ENCODE peak calls at places on chromosomes 3 and 15, in seven cellular contexts. W is HepG2, J is HCT116, C is hepatocyte, P is neural progenitor cell, R is GM23338, O is fibroblast of lung. L is an unnamed sample.

GRCh38 chr3:32374788-32375595 is 16.7 kb upstream of the CMTM7 start:
- DNase-seq in W (peak; percentile 63), J (peak; percentile 63), C (peak; percentile 81), P (peak; percentile 79), R (peak; percentile 96), O (peak; percentile 61), L (peak; percentile 75)

GRCh38 chr3:4687167-4687566 is 194.0 kb downstream of the ITPR1 start:
- DNase-seq in W (peak; percentile 25), J (no peak), C (peak; percentile 58), P (peak; percentile 6), R (no peak), O (peak; percentile 59), L (no peak)

GRCh38 chr15:68618339-68619302 is 39.8 kb downstream of the CORO2B start:
- DNase-seq in W (no peak), J (no peak), C (no peak), P (no peak), R (no peak), O (peak; percentile 78), L (no peak)

GRCh38 chr3:134364061-134364935 is 9.9 kb downstream of the AMOTL2 start:
- DNase-seq in W (no peak), J (peak; percentile 74), C (peak; percentile 96), P (peak; percentile 97), R (peak; percentile 99), O (peak; percentile 98), L (no peak)

GRCh38 chr3:146501752-146502151 is 32.4 kb upstream of the PLSCR2 start:
- DNase-seq in W (no peak), J (no peak), C (no peak), P (no peak), R (no peak), O (no peak), L (no peak)

GRCh38 chr3:23944007-23944760 is 902 bp upstream of the NR1D2 start:
- DNase-seq in W (no peak), J (no peak), C (no peak), P (no peak), R (no peak), O (no peak), L (no peak)

GRCh38 chr3:52286777-52287110 is 884 bp upstream of the GLYCTK start:
- DNase-seq in W (peak; percentile 61), J (no peak), C (no peak), P (no peak), R (no peak), O (peak; percentile 37), L (no peak)

GRCh38 chr3:39177708-39178332 is 14.6 kb downstream of the XIRP1 start:
- DNase-seq in W (peak; percentile 63), J (peak; percentile 66), C (peak; percentile 95), P (peak; percentile 82), R (peak; percentile 91), O (peak; percentile 95), L (peak; percentile 61)

GRCh38 chr3:194333981-194334320 is 17.2 kb downstream of the CPN2 start:
- DNase-seq in W (no peak), J (no peak), C (no peak), P (no peak), R (no peak), O (no peak), L (no peak)

GRCh38 chr15:58179206-58179605 is 41.0 kb downstream of the AQP9 start:
- DNase-seq in W (no peak), J (no peak), C (no peak), P (no peak), R (no peak), O (peak; percentile 42), L (no peak)

GRCh38 chr3:54443572-54444161 is 321.3 kb downstream of the CACNA2D3 start:
- DNase-seq in W (peak; percentile 82), J (no peak), C (no peak), P (no peak), R (no peak), O (peak; percentile 10), L (no peak)

GRCh38 chr3:28151608-28152228 is 89.7 kb upstream of the CMC1 start:
- DNase-seq in W (no peak), J (no peak), C (no peak), P (no peak), R (no peak), O (no peak), L (peak; percentile 58)

GRCh38 chr3:60571511-60571910 is 679.7 kb downstream of the FHIT start:
- DNase-seq in W (no peak), J (no peak), C (no peak), P (no peak), R (no peak), O (no peak), L (no peak)

GRCh38 chr15:72203507-72203837 is 5.9 kb upstream of the GRAMD2A start:
- DNase-seq in W (no peak), J (no peak), C (no peak), P (no peak), R (no peak), O (peak; percentile 88), L (no peak)

GRCh38 chr3:49903451-49904424 is at the start of gene MST1R:
- DNase-seq in W (peak; percentile 27), J (peak; percentile 95), C (peak; percentile 92), P (peak; percentile 89), R (peak; percentile 98), O (no peak), L (peak; percentile 34)

GRCh38 chr3:170751083-170751893 is 118.7 kb downstream of the RPL22L1 start:
- DNase-seq in W (no peak), J (peak; percentile 44), C (peak; percentile 36), P (no peak), R (no peak), O (peak; percentile 92), L (no peak)

GRCh38 chr15:50235794-50236193 is 29.7 kb downstream of the HDC start:
- DNase-seq in W (no peak), J (no peak), C (no peak), P (no peak), R (no peak), O (no peak), L (no peak)

GRCh38 chr3:41683666-41684350 is 278.1 kb downstream of the ULK4 start:
- DNase-seq in W (peak; percentile 72), J (no peak), C (peak; percentile 80), P (no peak), R (no peak), O (peak; percentile 86), L (no peak)

GRCh38 chr3:31533169-31533870 is 595 bp downstream of the STT3B start:
- DNase-seq in W (peak; percentile 12), J (no peak), C (peak; percentile 77), P (peak; percentile 71), R (peak; percentile 63), O (peak; percentile 25), L (peak; percentile 52)

GRCh38 chr3:112634786-112635541 is 6.0 kb downstream of the CCDC80 start:
- DNase-seq in W (no peak), J (no peak), C (no peak), P (peak; percentile 64), R (no peak), O (no peak), L (peak; percentile 49)

GRCh38 chr15:62569460-62570404 is 404.6 kb upstream of the C2CD4B start:
- DNase-seq in W (peak; percentile 97), J (no peak), C (peak; percentile 80), P (no peak), R (no peak), O (peak; percentile 87), L (no peak)

GRCh38 chr3:184050217-184050847 is 2.5 kb upstream of the HTR3C start:
- DNase-seq in W (no peak), J (no peak), C (no peak), P (no peak), R (no peak), O (no peak), L (peak; percentile 11)

DNA sequence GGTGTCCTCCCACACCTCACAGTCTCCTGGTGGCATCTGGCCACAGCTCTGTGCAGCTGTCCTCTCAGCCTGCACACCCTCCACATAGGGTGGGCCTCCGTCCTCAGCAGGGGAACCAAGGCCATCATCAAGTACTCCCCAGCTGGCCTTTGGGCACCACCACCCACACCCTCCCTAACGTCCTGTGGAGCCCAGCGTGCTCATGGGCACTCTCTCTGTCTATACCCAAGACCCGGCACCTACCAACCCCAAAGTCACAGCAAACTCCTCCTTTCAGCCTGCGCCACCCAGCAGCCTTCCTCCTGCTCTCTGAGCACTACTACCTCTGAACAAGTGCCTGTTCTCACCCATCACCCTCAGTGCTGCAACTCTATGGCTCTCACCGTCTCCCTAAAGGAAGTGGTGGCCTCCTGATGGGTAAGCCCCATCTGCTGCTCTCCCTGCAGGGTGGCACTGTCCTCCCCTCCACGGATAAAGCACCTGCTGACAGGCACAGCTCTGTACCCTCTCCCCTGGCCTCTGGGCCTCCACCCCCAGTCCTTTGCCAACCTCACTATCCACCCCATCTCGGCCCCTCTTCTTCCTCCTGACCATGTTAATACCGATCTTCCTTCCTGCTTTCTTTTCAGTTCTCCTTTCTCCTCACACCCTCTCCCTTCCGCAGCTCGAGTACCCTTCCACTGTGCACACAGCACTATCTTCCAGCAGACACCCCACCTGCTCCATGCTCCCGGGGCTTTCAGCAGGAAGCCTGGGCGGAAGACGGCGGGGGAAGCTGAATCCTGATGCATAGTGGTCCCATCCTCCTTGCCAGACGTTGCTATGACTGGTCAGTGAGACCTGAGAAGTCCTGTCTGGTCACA is 31.5 kb downstream of the SLC41A3 start:
- DNase-seq in W (no peak), J (no peak), C (no peak), P (no peak), R (no peak), O (no peak), L (no peak)
- H3K4me2 ChIP-seq in W (no peak overlapping the region), J (no peak overlapping the region), C (no peak overlapping the region), P (no peak overlapping the region), R (no peak overlapping the region), O (no peak overlapping the region), L (no peak overlapping the region)

GRCh38 chr15:65595960-65596359 is 15.0 kb downstream of the INTS14 start:
- DNase-seq in W (peak; percentile 67), J (no peak), C (no peak), P (peak; percentile 41), R (peak; percentile 58), O (no peak), L (no peak)
- TF ChIP-seq CTCF in W (peak; percentile 70), J (peak; percentile 36), C (peak; percentile 47), P (peak; percentile 56), R (peak; percentile 70), O (peak; percentile 5), L (peak; percentile 29)

GRCh38 chr3:138542977-138543376 is 51.1 kb downstream of the CEP70 start:
- DNase-seq in W (no peak), J (no peak), C (no peak), P (no peak), R (no peak), O (no peak), L (no peak)

GRCh38 chr3:138539352-138539751 is 54.7 kb downstream of the CEP70 start:
- DNase-seq in W (no peak), J (no peak), C (no peak), P (no peak), R (no peak), O (no peak), L (no peak)

GRCh38 chr3:138549578-138549977 is 44.5 kb downstream of the CEP70 start:
- DNase-seq in W (no peak), J (no peak), C (no peak), P (no peak), R (no peak), O (no peak), L (no peak)

GRCh38 chr3:138547342-138547975 is 46.6 kb downstream of the CEP70 start:
- DNase-seq in W (no peak), J (no peak), C (no peak), P (no peak), R (no peak), O (no peak), L (no peak)

GRCh38 chr3:138544546-138544945 is 49.5 kb downstream of the CEP70 start:
- DNase-seq in W (no peak), J (no peak), C (no peak), P (no peak), R (no peak), O (no peak), L (no peak)
- H3K36me3 ChIP-seq in W (no peaks in the 10 kb centered on the region), J (peaks cover 28% of the 10 kb centered on the region), C (no peaks in the 10 kb centered on the region), P (peaks cover 15% of the 10 kb centered on the region), R (peaks cover 32% of the 10 kb centered on the region), O (peaks cover 1% of the 10 kb centered on the region), L (peaks cover 5% of the 10 kb centered on the region)

GRCh38 chr15:101318810-101319200 is 23.8 kb upstream of the SNRPA1 start:
- DNase-seq in W (no peak), J (no peak), C (no peak), P (peak; percentile 72), R (peak; percentile 41), O (no peak), L (no peak)
- H3K4me2 ChIP-seq in W (no peak overlapping the region), J (no peak overlapping the region), C (no peak overlapping the region), P (no peak overlapping the region), R (no peak overlapping the region), O (no peak overlapping the region), L (no peak overlapping the region)

L was measured in MM.1S.